ENCODE peak calls at places on chromosome 13, in five cellular contexts. N, A, I, V and Y are unnamed samples.

GRCh38 chr13:50989476-50989875 is 79.9 kb downstream of the RNASEH2B start:
- DNase-seq in N (no peak), A (no peak), I (no peak), V (no peak), Y (no peak)

GRCh38 chr13:34591801-34592454 is 350.1 kb upstream of the NBEA start:
- DNase-seq in N (no peak), A (peak; percentile 20), I (no peak), V (no peak), Y (no peak)

GRCh38 chr13:21777166-21777565 is 106.3 kb downstream of the FGF9 start:
- DNase-seq in N (no peak), A (no peak), I (no peak), V (no peak), Y (no peak)

GRCh38 chr13:29754486-29754806 is 96.0 kb downstream of the UBL3 start:
- DNase-seq in N (no peak), A (peak; percentile 32), I (peak; percentile 56), V (no peak), Y (no peak)

GRCh38 chr13:71320452-71320851 is 546.6 kb downstream of the DACH1 start:
- DNase-seq in N (no peak), A (no peak), I (peak; percentile 0), V (no peak), Y (no peak)

GRCh38 chr13:32852568-32852967 is 163.7 kb upstream of the KL start:
- DNase-seq in N (no peak), A (no peak), I (peak; percentile 25), V (no peak), Y (no peak)

GRCh38 chr13:95262837-95263381 is 38.3 kb downstream of the ABCC4 start:
- DNase-seq in N (no peak), A (no peak), I (no peak), V (no peak), Y (no peak)

GRCh38 chr13:111402441-111402840 is 82.0 kb downstream of the TEX29 start:
- DNase-seq in N (no peak), A (no peak), I (no peak), V (no peak), Y (no peak)

GRCh38 chr13:112686364-112686763 is 3.5 kb upstream of the ATP11A start:
- DNase-seq in N (no peak), A (no peak), I (no peak), V (no peak), Y (no peak)

GRCh38 chr13:49086711-49087110 is 111.0 kb downstream of the FNDC3A start:
- DNase-seq in N (no peak), A (no peak), I (peak; percentile 76), V (no peak), Y (peak; percentile 58)

GRCh38 chr13:28120317-28120716 is 18.0 kb upstream of the PAN3 start:
- DNase-seq in N (no peak), A (no peak), I (no peak), V (no peak), Y (no peak)

GRCh38 chr13:106373304-106373988 is 162.0 kb downstream of the EFNB2 start:
- DNase-seq in N (no peak), A (no peak), I (no peak), V (no peak), Y (no peak)

GRCh38 chr13:40599722-40600121 is 66.7 kb downstream of the FOXO1 start:
- DNase-seq in N (no peak), A (no peak), I (no peak), V (no peak), Y (no peak)

GRCh38 chr13:90105276-90105675 is 1242.2 kb upstream of the MIR17HG start:
- DNase-seq in N (no peak), A (no peak), I (peak; percentile 84), V (no peak), Y (peak; percentile 63)

GRCh38 chr13:48400090-48400694 is 12.7 kb downstream of the LPAR6 start:
- DNase-seq in N (no peak), A (no peak), I (peak; percentile 59), V (no peak), Y (no peak)

GRCh38 chr13:40161931-40162330 is 504.5 kb downstream of the FOXO1 start:
- DNase-seq in N (no peak), A (no peak), I (no peak), V (no peak), Y (no peak)

GRCh38 chr13:64130600-64130999 is 2715.0 kb upstream of the PCDH20 start:
- DNase-seq in N (no peak), A (no peak), I (no peak), V (no peak), Y (no peak)

GRCh38 chr13:51838235-51838846 is 6.6 kb downstream of the TMEM272 start:
- DNase-seq in N (no peak), A (no peak), I (peak; percentile 94), V (no peak), Y (peak; percentile 75)

GRCh38 chr13:37748913-37749312 is 120.7 kb downstream of the TRPC4 start:
- DNase-seq in N (no peak), A (no peak), I (no peak), V (no peak), Y (no peak)

GRCh38 chr13:48448285-48448962 is 35.5 kb upstream of the LPAR6 start:
- DNase-seq in N (no peak), A (no peak), I (peak; percentile 26), V (no peak), Y (no peak)

GRCh38 chr13:59413121-59413520 is 750.6 kb downstream of the DIAPH3 start:
- DNase-seq in N (no peak), A (no peak), I (no peak), V (no peak), Y (no peak)

GRCh38 chr13:112444001-112444311 is 67.8 kb downstream of the SPACA7 start:
- DNase-seq in N (no peak), A (peak; percentile 59), I (peak; percentile 71), V (no peak), Y (peak; percentile 87)

GRCh38 chr13:78820541-78820940 is 161.6 kb upstream of the OBI1 start:
- DNase-seq in N (no peak), A (no peak), I (no peak), V (no peak), Y (no peak)

GRCh38 chr13:111877906-111878305 is 189.0 kb upstream of the SOX1 start:
- DNase-seq in N (no peak), A (no peak), I (no peak), V (no peak), Y (no peak)